ENCODE peak calls at places on chromosomes 7 and 10, in nine cellular contexts. P is left cardiac atrium, T is Caki2, W is cardiac muscle cell, H is NCI-H774, F is HCEC 1CT, M is Peyer's patch, V is NCI-H748 treated with DMSO at 0.1 percent for 48 hours, R is hypothalamus. U is an unnamed sample.
A peak's percentile ranks its signal among the peaks of the same experiment; 100 is the strongest.

GRCh38 chr7:46930336-46930735 is 651.6 kb downstream of the TNS3 start:
- DNase-seq in M (no peak), F (peak; percentile 96), V (no peak), T (peak; percentile 88), W (no peak), P (peak; percentile 42), R (no peak), H (no peak), U (peak; percentile 98)

GRCh38 chr10:69679736-69680135 is 49.7 kb downstream of the FAM241B start:
- DNase-seq in F (no peak), V (no peak), W (no peak), H (no peak), M (no peak), R (no peak), P (no peak), T (no peak), U (no peak)

GRCh38 chr10:19832624-19833507 is 16.6 kb downstream of the PLXDC2 start:
- DNase-seq in H (no peak), R (no peak), P (no peak), V (no peak), T (peak; percentile 49), W (peak; percentile 26), F (no peak), M (no peak), U (peak; percentile 24)

GRCh38 chr10:29828440-29828894 is 193.7 kb upstream of the SVIL start:
- DNase-seq in P (no peak), W (no peak), T (no peak), M (no peak), R (no peak), F (no peak), V (no peak), H (no peak), U (no peak)

GRCh38 chr7:4745971-4746919 is 29.2 kb upstream of the AP5Z1 start:
- DNase-seq in V (no peak), H (no peak), R (no peak), M (no peak), F (peak; percentile 82), T (peak; percentile 85), P (no peak), W (no peak), U (peak; percentile 86)

GRCh38 chr10:129500617-129501339 is 33.7 kb downstream of the MGMT start:
- DNase-seq in R (no peak), P (no peak), V (no peak), T (no peak), W (no peak), M (no peak), H (no peak), F (no peak), U (no peak)

GRCh38 chr10:93680414-93681047 is 21.9 kb downstream of the FRA10AC1 start:
- DNase-seq in V (peak; percentile 24), T (peak; percentile 30), H (no peak), W (peak; percentile 39), P (no peak), M (no peak), F (peak; percentile 50), R (no peak), U (peak; percentile 39)

GRCh38 chr10:111086602-111087001 is 9.8 kb downstream of the ADRA2A start:
- DNase-seq in V (no peak), H (no peak), M (no peak), T (no peak), F (no peak), W (no peak), R (no peak), P (no peak), U (no peak)

GRCh38 chr7:151426486-151426905 is 13.4 kb downstream of the CRYGN start:
- DNase-seq in F (peak; percentile 88), W (no peak), T (peak; percentile 40), V (no peak), H (no peak), P (peak; percentile 85), R (no peak), M (no peak), U (peak; percentile 95)

U was measured in iris pigment epithelial cell.